ENCODE peak calls at places on chromosome 1, in nine cellular contexts. One of them, this sample, is unnamed.
A peak's percentile ranks its signal among the peaks of the same experiment; 100 is the strongest.

GRCh38 chr1:59485171-59485570 is 188.3 kb downstream of the FGGY start:
- DNase-seq in DMS79 treated with DMSO at 0.1 percent for 48 hours: no peak
- DNase-seq in activated naive CD4-positive, alpha-beta T cell: no peak
- DNase-seq in fibroblast of pulmonary artery: no peak
- DNase-seq in activated CD4-positive, alpha-beta T cell treated with anti-CD3 and anti-CD28 coated beads, Interleukin-2, amount 50 U/mL, for 1 hour: no peak
- DNase-seq in posterior cingulate gyrus: no peak
- DNase-seq in Caki2: no peak
- DNase-seq in NAMALWA: no peak
- DNase-seq in activated gamma-delta T cell treated with Interleukin-2 at 50 U/mL for 16 hours: no peak
- DNase-seq in this sample: no peak

GRCh38 chr1:26733982-26734381 is 38.2 kb downstream of the ARID1A start:
- DNase-seq in DMS79 treated with DMSO at 0.1 percent for 48 hours: no peak
- DNase-seq in activated naive CD4-positive, alpha-beta T cell: no peak
- DNase-seq in fibroblast of pulmonary artery: peak; percentile 79
- DNase-seq in activated CD4-positive, alpha-beta T cell treated with anti-CD3 and anti-CD28 coated beads, Interleukin-2, amount 50 U/mL, for 1 hour: no peak
- DNase-seq in posterior cingulate gyrus: no peak
- DNase-seq in Caki2: no peak
- DNase-seq in NAMALWA: no peak
- DNase-seq in activated gamma-delta T cell treated with Interleukin-2 at 50 U/mL for 16 hours: peak; percentile 28
- DNase-seq in this sample: no peak

GRCh38 chr1:229059671-229060079 is 211.2 kb upstream of the RAB4A start:
- DNase-seq in DMS79 treated with DMSO at 0.1 percent for 48 hours: no peak
- DNase-seq in activated naive CD4-positive, alpha-beta T cell: no peak
- DNase-seq in fibroblast of pulmonary artery: peak; percentile 90
- DNase-seq in activated CD4-positive, alpha-beta T cell treated with anti-CD3 and anti-CD28 coated beads, Interleukin-2, amount 50 U/mL, for 1 hour: no peak
- DNase-seq in posterior cingulate gyrus: no peak
- DNase-seq in Caki2: no peak
- DNase-seq in NAMALWA: no peak
- DNase-seq in activated gamma-delta T cell treated with Interleukin-2 at 50 U/mL for 16 hours: no peak
- DNase-seq in this sample: no peak

GRCh38 chr1:6443339-6444115 is 19.0 kb downstream of the ESPN start:
- DNase-seq in DMS79 treated with DMSO at 0.1 percent for 48 hours: peak; percentile 55
- DNase-seq in activated naive CD4-positive, alpha-beta T cell: no peak
- DNase-seq in fibroblast of pulmonary artery: no peak
- DNase-seq in activated CD4-positive, alpha-beta T cell treated with anti-CD3 and anti-CD28 coated beads, Interleukin-2, amount 50 U/mL, for 1 hour: no peak
- DNase-seq in posterior cingulate gyrus: no peak
- DNase-seq in Caki2: no peak
- DNase-seq in NAMALWA: no peak
- DNase-seq in activated gamma-delta T cell treated with Interleukin-2 at 50 U/mL for 16 hours: no peak
- DNase-seq in this sample: no peak

GRCh38 chr1:171254859-171255258 is 6.6 kb downstream of the FMO1 start:
- DNase-seq in DMS79 treated with DMSO at 0.1 percent for 48 hours: no peak
- DNase-seq in activated naive CD4-positive, alpha-beta T cell: no peak
- DNase-seq in fibroblast of pulmonary artery: no peak
- DNase-seq in activated CD4-positive, alpha-beta T cell treated with anti-CD3 and anti-CD28 coated beads, Interleukin-2, amount 50 U/mL, for 1 hour: no peak
- DNase-seq in posterior cingulate gyrus: no peak
- DNase-seq in Caki2: no peak
- DNase-seq in NAMALWA: no peak
- DNase-seq in activated gamma-delta T cell treated with Interleukin-2 at 50 U/mL for 16 hours: no peak
- DNase-seq in this sample: no peak

GRCh38 chr1:11407301-11407994 is 71.5 kb upstream of the DISP3 start:
- DNase-seq in DMS79 treated with DMSO at 0.1 percent for 48 hours: peak; percentile 58
- DNase-seq in activated naive CD4-positive, alpha-beta T cell: no peak
- DNase-seq in fibroblast of pulmonary artery: no peak
- DNase-seq in activated CD4-positive, alpha-beta T cell treated with anti-CD3 and anti-CD28 coated beads, Interleukin-2, amount 50 U/mL, for 1 hour: no peak
- DNase-seq in posterior cingulate gyrus: no peak
- DNase-seq in Caki2: no peak
- DNase-seq in NAMALWA: peak; percentile 95
- DNase-seq in activated gamma-delta T cell treated with Interleukin-2 at 50 U/mL for 16 hours: no peak
- DNase-seq in this sample: no peak

GRCh38 chr1:31703431-31704260 is at the start of gene COL16A1:
- DNase-seq in DMS79 treated with DMSO at 0.1 percent for 48 hours: peak; percentile 46
- DNase-seq in activated naive CD4-positive, alpha-beta T cell: no peak
- DNase-seq in fibroblast of pulmonary artery: peak; percentile 39
- DNase-seq in activated CD4-positive, alpha-beta T cell treated with anti-CD3 and anti-CD28 coated beads, Interleukin-2, amount 50 U/mL, for 1 hour: no peak
- DNase-seq in posterior cingulate gyrus: peak; percentile 79
- DNase-seq in Caki2: no peak
- DNase-seq in NAMALWA: no peak
- DNase-seq in activated gamma-delta T cell treated with Interleukin-2 at 50 U/mL for 16 hours: no peak
- DNase-seq in this sample: peak; percentile 54

GRCh38 chr1:215595231-215595630 is 28.1 kb downstream of the KCTD3 start:
- DNase-seq in DMS79 treated with DMSO at 0.1 percent for 48 hours: no peak
- DNase-seq in activated naive CD4-positive, alpha-beta T cell: no peak
- DNase-seq in fibroblast of pulmonary artery: no peak
- DNase-seq in activated CD4-positive, alpha-beta T cell treated with anti-CD3 and anti-CD28 coated beads, Interleukin-2, amount 50 U/mL, for 1 hour: no peak
- DNase-seq in posterior cingulate gyrus: no peak
- DNase-seq in Caki2: no peak
- DNase-seq in NAMALWA: no peak
- DNase-seq in activated gamma-delta T cell treated with Interleukin-2 at 50 U/mL for 16 hours: no peak
- DNase-seq in this sample: no peak

This sample was measured in neural progenitor cell.